ENCODE peak calls at places on chromosome 15, in seven cellular contexts. S is hepatocyte, Q is IMR-90, E is neural progenitor cell, I is Karpas-422, T is A549, R is K562. W is an unnamed sample.

GRCh38 chr15:76285241-76285825 is 25.9 kb downstream of the ETFA start:
- DNase-seq in S (no peak), Q (peak), E (no peak), I (peak), T (peak), R (no peak), W (no peak)

GRCh38 chr15:84911879-84912660 is 27.6 kb downstream of the SLC28A1 start:
- DNase-seq in S (peak), Q (peak), E (no peak), I (no peak), T (peak), R (peak), W (no peak)

GRCh38 chr15:79743032-79743431 is 153.8 kb downstream of the MTHFS start:
- DNase-seq in S (no peak), Q (no peak), E (no peak), I (no peak), T (no peak), R (no peak), W (no peak)

GRCh38 chr15:33021806-33022389 is 172.6 kb downstream of the FMN1 start:
- DNase-seq in S (peak), Q (peak), E (peak), I (peak), T (peak), R (peak), W (no peak)

GRCh38 chr15:89035658-89036057 is 52.6 kb upstream of the ABHD2 start:
- DNase-seq in S (no peak), Q (peak), E (no peak), I (no peak), T (no peak), R (no peak), W (no peak)

GRCh38 chr15:53648934-53649333 is 110.5 kb downstream of the WDR72 start:
- DNase-seq in S (no peak), Q (no peak), E (no peak), I (no peak), T (no peak), R (no peak), W (no peak)

GRCh38 chr15:58232273-58233065 is 94.3 kb downstream of the AQP9 start:
- DNase-seq in S (no peak), Q (no peak), E (no peak), I (no peak), T (no peak), R (no peak), W (peak)

GRCh38 chr15:39151545-39151944 is 429.3 kb upstream of the THBS1 start:
- DNase-seq in S (no peak), Q (no peak), E (no peak), I (no peak), T (no peak), R (no peak), W (no peak)

GRCh38 chr15:67973846-67974245 is 80.3 kb upstream of the PIAS1 start:
- DNase-seq in S (no peak), Q (no peak), E (no peak), I (no peak), T (no peak), R (no peak), W (no peak)

GRCh38 chr15:96207377-96208006 is 123.0 kb upstream of the NR2F2 start:
- DNase-seq in S (peak), Q (peak), E (no peak), I (no peak), T (no peak), R (no peak), W (no peak)

GRCh38 chr15:40249477-40250303 is 10.8 kb downstream of the PAK6 start:
- DNase-seq in S (no peak), Q (peak), E (no peak), I (no peak), T (no peak), R (no peak), W (no peak)

GRCh38 chr15:77617507-77618285 is 15.0 kb downstream of the LINGO1 start:
- DNase-seq in S (peak), Q (no peak), E (no peak), I (peak), T (peak), R (peak), W (no peak)

GRCh38 chr15:25094519-25094918 is 139.7 kb downstream of the SNRPN start:
- DNase-seq in S (no peak), Q (no peak), E (no peak), I (no peak), T (no peak), R (no peak), W (no peak)

GRCh38 chr15:38002883-38003477 is 68.5 kb downstream of the TMCO5A start:
- DNase-seq in S (peak), Q (peak), E (peak), I (peak), T (no peak), R (no peak), W (no peak)

GRCh38 chr15:39283531-39283930 is 297.3 kb upstream of the THBS1 start:
- DNase-seq in S (no peak), Q (peak), E (no peak), I (no peak), T (no peak), R (no peak), W (no peak)

GRCh38 chr15:96181873-96182301 is 148.6 kb upstream of the NR2F2 start:
- DNase-seq in S (no peak), Q (peak), E (no peak), I (no peak), T (no peak), R (no peak), W (no peak)

GRCh38 chr15:51775967-51776816 is 24.8 kb downstream of the TMOD2 start:
- DNase-seq in S (peak), Q (peak), E (peak), I (peak), T (peak), R (peak), W (peak)

GRCh38 chr15:81087694-81088093 is 46.4 kb upstream of the CFAP161 start:
- DNase-seq in S (no peak), Q (no peak), E (no peak), I (no peak), T (no peak), R (no peak), W (no peak)

GRCh38 chr15:74961616-74962015 is 5.0 kb upstream of the RPP25 start:
- DNase-seq in S (no peak), Q (no peak), E (no peak), I (no peak), T (no peak), R (no peak), W (no peak)

GRCh38 chr15:65638681-65639089 is 16.9 kb downstream of the SLC24A1 start:
- DNase-seq in S (peak), Q (peak), E (peak), I (peak), T (peak), R (peak), W (peak)

GRCh38 chr15:90046846-90047481 is 45.8 kb downstream of the ZNF710 start:
- DNase-seq in S (no peak), Q (no peak), E (no peak), I (peak), T (no peak), R (no peak), W (no peak)

GRCh38 chr15:89002830-89003229 is 85.4 kb upstream of the ABHD2 start:
- DNase-seq in S (no peak), Q (no peak), E (no peak), I (no peak), T (no peak), R (peak), W (no peak)

GRCh38 chr15:49731187-49731828 is 110.5 kb downstream of the DTWD1 start:
- DNase-seq in S (no peak), Q (no peak), E (no peak), I (no peak), T (no peak), R (no peak), W (no peak)

GRCh38 chr15:69758291-69758771 is 305.7 kb downstream of the RPLP1 start:
- DNase-seq in S (peak), Q (peak), E (no peak), I (peak), T (no peak), R (no peak), W (no peak)

GRCh38 chr15:45642203-45642932 is 7.5 kb downstream of the SQOR start:
- DNase-seq in S (no peak), Q (peak), E (no peak), I (no peak), T (no peak), R (no peak), W (no peak)

GRCh38 chr15:64681424-64682024 is 93.9 kb downstream of the RBPMS2 start:
- DNase-seq in S (peak), Q (peak), E (peak), I (peak), T (peak), R (peak), W (peak)

GRCh38 chr15:50377867-50378751 is 23.1 kb upstream of the GABPB1 start:
- DNase-seq in S (no peak), Q (no peak), E (no peak), I (no peak), T (no peak), R (no peak), W (no peak)

GRCh38 chr15:49225572-49226281 is 55.7 kb downstream of the GALK2 start:
- DNase-seq in S (peak), Q (peak), E (peak), I (peak), T (no peak), R (peak), W (no peak)

GRCh38 chr15:68561146-68561545 is 17.6 kb upstream of the CORO2B start:
- DNase-seq in S (no peak), Q (no peak), E (no peak), I (no peak), T (no peak), R (no peak), W (no peak)

GRCh38 chr15:95845862-95846515 is 484.5 kb upstream of the NR2F2 start:
- DNase-seq in S (no peak), Q (peak), E (peak), I (no peak), T (no peak), R (no peak), W (no peak)

GRCh38 chr15:100116416-100117190 is 225.2 kb downstream of the ADAMTS17 start:
- DNase-seq in S (no peak), Q (no peak), E (no peak), I (no peak), T (no peak), R (no peak), W (peak)

GRCh38 chr15:41494190-41494921 is 682 bp downstream of the ITPKA start:
- DNase-seq in S (peak), Q (no peak), E (peak), I (no peak), T (peak), R (peak), W (peak)

GRCh38 chr15:65054333-65055200 is 9.4 kb downstream of the SLC51B start:
- DNase-seq in S (peak), Q (peak), E (peak), I (peak), T (peak), R (peak), W (peak)

GRCh38 chr15:51186121-51186795 is 91.6 kb upstream of the TNFAIP8L3 start:
- DNase-seq in S (no peak), Q (no peak), E (no peak), I (no peak), T (no peak), R (peak), W (no peak)

GRCh38 chr15:101803676-101804075 is 367 bp downstream of the OR4F6 start:
- DNase-seq in S (no peak), Q (peak), E (no peak), I (no peak), T (no peak), R (no peak), W (no peak)

GRCh38 chr15:36449084-36449661 is 130.3 kb upstream of the CDIN1 start:
- DNase-seq in S (peak), Q (no peak), E (peak), I (no peak), T (no peak), R (peak), W (no peak)

GRCh38 chr15:66004618-66005262 is 135.4 kb downstream of the RAB11A start:
- DNase-seq in S (peak), Q (peak), E (peak), I (peak), T (peak), R (peak), W (peak)

GRCh38 chr15:35448294-35448693 is 97.7 kb downstream of the DPH6 start:
- DNase-seq in S (no peak), Q (peak), E (no peak), I (no peak), T (no peak), R (no peak), W (no peak)

GRCh38 chr15:35697549-35698299 is 151.8 kb upstream of the DPH6 start:
- DNase-seq in S (peak), Q (peak), E (peak), I (no peak), T (peak), R (no peak), W (no peak)

GRCh38 chr15:26888761-26889160 is 21.9 kb downstream of the GABRA5 start:
- DNase-seq in S (no peak), Q (no peak), E (no peak), I (no peak), T (peak), R (no peak), W (no peak)

GRCh38 chr15:71792521-71792920 is 17.8 kb upstream of the NR2E3 start:
- DNase-seq in S (no peak), Q (peak), E (no peak), I (no peak), T (no peak), R (no peak), W (no peak)

GRCh38 chr15:71789616-71790015 is 20.7 kb upstream of the NR2E3 start:
- DNase-seq in S (no peak), Q (no peak), E (no peak), I (no peak), T (no peak), R (no peak), W (no peak)

GRCh38 chr15:71788646-71789579 is 21.4 kb upstream of the NR2E3 start:
- DNase-seq in S (peak), Q (no peak), E (no peak), I (no peak), T (no peak), R (no peak), W (no peak)

GRCh38 chr15:71791975-71792374 is 18.4 kb upstream of the NR2E3 start:
- DNase-seq in S (no peak), Q (no peak), E (no peak), I (no peak), T (no peak), R (no peak), W (no peak)

DNA sequence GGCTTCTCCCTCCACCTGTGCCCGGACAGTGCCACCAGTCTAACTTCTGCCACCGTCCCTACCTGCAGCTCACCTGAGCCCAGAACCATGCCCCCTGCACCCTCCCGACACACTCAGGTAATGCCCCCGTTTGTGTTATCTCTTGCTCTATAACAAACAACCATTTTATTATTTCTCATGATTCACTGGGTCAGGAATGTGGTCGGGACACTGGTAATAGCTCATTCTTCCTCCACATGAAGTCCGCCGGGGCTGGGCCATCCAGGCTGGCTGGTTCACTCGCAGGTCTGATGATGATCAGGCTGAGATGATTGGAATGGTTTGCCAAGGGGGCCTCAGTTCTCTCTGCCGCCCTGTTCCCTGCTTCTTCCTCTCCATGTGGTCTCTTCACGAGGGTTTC is 20.3 kb upstream of the NR2E3 start:
- DNase-seq in S (peak), Q (peak), E (no peak), I (no peak), T (no peak), R (no peak), W (no peak)
- H3K4me2 ChIP-seq in S (no peak), Q (no peak), E (no peak), I (no peak), T (peak), R (no peak), W (no peak)

GRCh38 chr15:57148236-57148635 is 228.1 kb upstream of the CGNL1 start:
- DNase-seq in S (no peak), Q (no peak), E (no peak), I (no peak), T (no peak), R (no peak), W (no peak)
- H3K4me2 ChIP-seq in S (no peak), Q (no peak), E (no peak), I (no peak), T (no peak), R (no peak), W (no peak)

GRCh38 chr15:93028632-93029612 is 60.1 kb downstream of the RGMA start:
- DNase-seq in S (peak), Q (peak), E (no peak), I (no peak), T (no peak), R (no peak), W (no peak)
- H3K4me2 ChIP-seq in S (no peak), Q (no peak), E (no peak), I (no peak), T (no peak), R (no peak), W (no peak)

GRCh38 chr15:98898122-98898521 is 109.5 kb downstream of the PGPEP1L start:
- DNase-seq in S (no peak), Q (no peak), E (no peak), I (no peak), T (no peak), R (no peak), W (no peak)
- H3K4me2 ChIP-seq in S (no peak), Q (peak), E (no peak), I (no peak), T (peak), R (no peak), W (no peak)

DNA sequence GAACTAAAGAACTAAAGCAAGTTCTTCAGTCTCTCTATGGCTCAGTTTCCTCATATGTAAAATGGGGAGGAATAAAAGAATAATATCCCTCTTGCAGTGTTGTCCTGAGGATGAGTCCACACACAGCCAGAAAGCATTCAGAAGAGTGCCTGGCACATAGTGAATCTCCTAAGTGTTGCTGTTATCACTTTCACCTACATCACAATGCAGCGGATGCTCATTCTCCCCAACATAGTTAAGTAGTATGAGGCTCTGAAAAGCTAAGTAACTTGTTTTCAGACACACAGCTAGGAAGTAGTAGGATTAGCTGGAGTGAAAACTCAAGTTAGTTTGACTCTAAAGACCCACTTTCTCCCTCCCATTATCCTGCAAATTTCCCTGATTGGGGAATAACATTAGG is 9.1 kb upstream of the USP3 start:
- DNase-seq in S (no peak), Q (no peak), E (no peak), I (no peak), T (no peak), R (no peak), W (no peak)
- H3K4me2 ChIP-seq in S (no peak), Q (no peak), E (no peak), I (no peak), T (peak), R (no peak), W (no peak)

GRCh38 chr15:82812994-82813393 is 3.6 kb downstream of the WHAMM start:
- DNase-seq in S (no peak), Q (no peak), E (no peak), I (peak), T (no peak), R (no peak), W (no peak)
- H3K4me2 ChIP-seq in S (no peak), Q (no peak), E (no peak), I (no peak), T (no peak), R (no peak), W (no peak)

DNA sequence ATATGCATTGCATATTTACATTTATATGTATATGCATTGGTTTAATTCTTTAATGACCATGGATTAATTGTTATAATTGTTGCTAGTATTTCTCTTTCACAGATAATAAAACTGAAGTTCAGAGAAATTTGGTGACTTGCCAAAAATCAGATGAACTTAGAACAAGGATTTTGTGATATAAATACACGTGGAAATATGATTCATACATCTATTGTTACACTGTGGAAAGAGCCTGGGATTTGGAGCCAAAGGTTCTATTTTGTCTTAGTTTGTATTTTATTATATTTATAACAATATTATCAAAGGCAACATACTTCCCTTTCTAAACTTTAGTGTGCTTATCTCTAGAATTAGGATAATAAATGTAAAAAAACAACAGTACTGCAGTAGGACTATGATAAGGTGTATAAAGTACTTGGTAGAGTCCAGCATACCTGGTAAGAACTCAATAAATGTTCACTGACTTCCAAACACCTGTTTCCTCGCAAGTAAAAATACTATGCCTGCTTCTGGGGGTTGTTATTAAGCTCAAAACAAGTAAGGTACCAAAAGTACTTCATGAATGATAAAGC is 342.9 kb downstream of the THSD4 start:
- DNase-seq in S (no peak), Q (no peak), E (no peak), I (no peak), T (no peak), R (no peak), W (no peak)
- H3K4me2 ChIP-seq in S (no peak), Q (no peak), E (no peak), I (no peak), T (peak), R (no peak), W (no peak)

W was measured in DND-41.